ENCODE peak calls at places on chromosomes 2 and 18, in nine cellular contexts. K is fibroblast of mammary gland, N is fibroblast of pulmonary artery, L is IMR-90, O is thoracic aorta, Q is lower lobe of right lung, P is Panc1, F is hepatocyte, Z is tibial nerve. R is an unnamed sample.

GRCh38 chr2:98870516-98871158 is 65.4 kb downstream of the CRACDL start:
- DNase-seq in F (no peak), Q (no peak), L (no peak), K (no peak), Z (no peak), N (no peak), O (no peak), P (no peak), R (no peak)

GRCh38 chr2:1722692-1723091 is 21.6 kb downstream of the PXDN start:
- DNase-seq in Q (no peak), F (no peak), O (no peak), Z (no peak), N (no peak), L (no peak), P (no peak), K (no peak), R (no peak)

GRCh38 chr2:201964631-201965206 is 68.9 kb upstream of the FZD7 start:
- DNase-seq in P (no peak), O (no peak), F (no peak), Z (no peak), L (no peak), K (no peak), N (peak), Q (peak), R (no peak)

GRCh38 chr2:220275454-220275853 is 648.0 kb downstream of the SLC4A3 start:
- DNase-seq in O (no peak), F (no peak), K (no peak), L (no peak), N (no peak), Q (no peak), Z (no peak), P (no peak), R (no peak)

GRCh38 chr2:122927217-122927616 is 1097.9 kb upstream of the CNTNAP5 start:
- DNase-seq in Q (no peak), F (no peak), K (no peak), O (no peak), N (peak), P (no peak), Z (no peak), L (no peak), R (no peak)

GRCh38 chr2:10794891-10795290 is 17.7 kb downstream of the PDIA6 start:
- DNase-seq in F (no peak), Z (no peak), N (no peak), L (no peak), Q (no peak), K (no peak), O (no peak), P (no peak), R (no peak)

GRCh38 chr2:222430071-222430470 is 5.7 kb downstream of the SGPP2 start:
- DNase-seq in F (no peak), L (no peak), P (no peak), K (no peak), Z (no peak), O (no peak), Q (no peak), N (no peak), R (no peak)

GRCh38 chr2:236250909-236251579 is 13.2 kb downstream of the ASB18 start:
- DNase-seq in K (no peak), O (no peak), P (no peak), Q (no peak), F (no peak), L (no peak), Z (no peak), N (no peak), R (no peak)

GRCh38 chr18:73270919-73271318 is 403.1 kb upstream of the NETO1 start:
- DNase-seq in O (no peak), F (no peak), Z (no peak), N (no peak), P (no peak), K (no peak), Q (no peak), L (no peak), R (no peak)

GRCh38 chr2:64914735-64915509 is 74.3 kb upstream of the SLC1A4 start:
- DNase-seq in N (peak), Z (no peak), L (peak), P (no peak), K (peak), F (peak), O (no peak), Q (no peak), R (no peak)

GRCh38 chr2:118121986-118122767 is 33.9 kb downstream of the INSIG2 start:
- DNase-seq in L (no peak), Z (no peak), P (no peak), K (no peak), Q (no peak), F (no peak), O (no peak), N (no peak), R (no peak)

GRCh38 chr2:120052597-120052996 is 39.7 kb downstream of the EPB41L5 start:
- DNase-seq in K (no peak), L (peak), N (peak), P (no peak), O (no peak), Z (no peak), Q (no peak), F (no peak), R (no peak)

GRCh38 chr2:81389203-81389602 is 1084.7 kb upstream of the LRRTM1 start:
- DNase-seq in L (no peak), O (no peak), Z (no peak), P (no peak), K (peak), N (no peak), Q (no peak), F (no peak), R (no peak)

GRCh38 chr2:8303322-8303832 is 378.5 kb upstream of the ID2 start:
- DNase-seq in K (no peak), O (no peak), Q (peak), N (no peak), F (no peak), L (no peak), Z (peak), P (no peak), R (peak)

GRCh38 chr2:12548906-12549305 is 167.8 kb upstream of the TRIB2 start:
- DNase-seq in Q (no peak), F (no peak), K (no peak), N (no peak), L (no peak), Z (no peak), P (no peak), O (no peak), R (no peak)

GRCh38 chr2:147026664-147027278 is 818.1 kb upstream of the ACVR2A start:
- DNase-seq in F (no peak), Q (no peak), N (peak), L (peak), K (peak), Z (no peak), O (no peak), P (no peak), R (no peak)

GRCh38 chr2:198283149-198283548 is 478.8 kb downstream of the PLCL1 start:
- DNase-seq in O (no peak), F (no peak), L (no peak), Z (no peak), Q (no peak), N (peak), P (no peak), K (peak), R (no peak)

GRCh38 chr2:232321156-232321816 is 57.3 kb upstream of the ALPP start:
- DNase-seq in K (no peak), P (no peak), N (no peak), L (no peak), F (no peak), Q (peak), O (no peak), Z (no peak), R (no peak)

GRCh38 chr2:168215813-168216212 is 31.6 kb downstream of the STK39 start:
- DNase-seq in N (peak), L (peak), F (no peak), O (no peak), Z (no peak), Q (no peak), K (no peak), P (no peak), R (no peak)

GRCh38 chr2:240604291-240604938 is 17.9 kb downstream of the CAPN10 start:
- DNase-seq in N (peak), Z (peak), K (peak), Q (peak), F (peak), O (peak), P (no peak), L (peak), R (peak)

GRCh38 chr18:45423664-45424063 is 191.6 kb upstream of the SLC14A2 start:
- DNase-seq in L (no peak), Q (no peak), P (no peak), F (no peak), Z (no peak), N (no peak), O (no peak), K (peak), R (no peak)

GRCh38 chr2:23198316-23199114 is 186.5 kb upstream of the KLHL29 start:
- DNase-seq in O (no peak), P (no peak), Q (no peak), Z (no peak), F (no peak), L (no peak), N (no peak), K (no peak), R (no peak)

DNA sequence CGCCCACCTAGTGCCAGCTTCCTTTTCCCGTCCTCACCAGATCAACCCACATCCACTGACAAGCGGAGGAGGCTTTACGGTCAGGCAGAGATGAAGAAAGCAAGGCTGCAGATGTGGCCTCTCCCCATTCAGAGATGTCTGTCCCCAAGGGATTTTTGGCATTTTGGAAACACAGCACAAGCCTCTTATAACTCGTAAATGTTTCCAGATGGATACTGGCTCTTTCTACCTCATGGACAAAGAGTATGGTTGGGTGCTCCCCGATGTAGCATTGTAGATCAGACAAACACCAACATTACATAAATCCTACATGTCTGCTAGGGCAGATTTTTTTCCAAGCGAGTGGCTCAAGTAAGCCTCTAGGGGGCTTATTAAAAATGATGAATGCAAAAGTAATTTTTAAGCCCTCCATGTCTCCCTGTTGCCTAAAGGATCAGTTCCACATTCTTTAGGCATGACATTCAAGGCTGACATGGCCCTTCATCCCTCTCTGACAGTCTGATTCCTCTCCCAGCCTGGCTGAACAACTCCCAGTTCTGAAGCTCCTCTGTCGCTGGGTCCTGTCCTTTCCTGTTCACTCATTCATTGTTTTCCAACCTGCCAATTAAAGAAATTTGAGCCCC is 11.7 kb downstream of the VIT start:
- DNase-seq in L (peak), F (no peak), Z (peak), P (no peak), Q (no peak), K (peak), N (peak), O (no peak), R (no peak)
- TF ChIP-seq CTCF in L (no peak), F (no peak), Z (no peak), P (peak), Q (no peak), K (peak), N (peak), O (no peak), R (no peak)

GRCh38 chr2:109521751-109522374 is 91.9 kb downstream of the SEPTIN10 start:
- DNase-seq in Q (no peak), L (no peak), Z (no peak), F (no peak), P (no peak), K (no peak), N (no peak), O (no peak), R (no peak)

GRCh38 chr2:109521233-109521632 is 92.5 kb downstream of the SEPTIN10 start:
- DNase-seq in N (no peak), F (no peak), Q (no peak), P (no peak), O (no peak), Z (no peak), L (no peak), K (no peak), R (no peak)

GRCh38 chr2:109525836-109526235 is 87.9 kb downstream of the SEPTIN10 start:
- DNase-seq in F (no peak), N (no peak), Q (no peak), P (no peak), K (no peak), O (no peak), Z (no peak), L (no peak), R (no peak)

GRCh38 chr2:109523121-109523520 is 90.6 kb downstream of the SEPTIN10 start:
- DNase-seq in O (no peak), F (no peak), Q (no peak), P (no peak), Z (no peak), K (no peak), L (no peak), N (no peak), R (no peak)

DNA sequence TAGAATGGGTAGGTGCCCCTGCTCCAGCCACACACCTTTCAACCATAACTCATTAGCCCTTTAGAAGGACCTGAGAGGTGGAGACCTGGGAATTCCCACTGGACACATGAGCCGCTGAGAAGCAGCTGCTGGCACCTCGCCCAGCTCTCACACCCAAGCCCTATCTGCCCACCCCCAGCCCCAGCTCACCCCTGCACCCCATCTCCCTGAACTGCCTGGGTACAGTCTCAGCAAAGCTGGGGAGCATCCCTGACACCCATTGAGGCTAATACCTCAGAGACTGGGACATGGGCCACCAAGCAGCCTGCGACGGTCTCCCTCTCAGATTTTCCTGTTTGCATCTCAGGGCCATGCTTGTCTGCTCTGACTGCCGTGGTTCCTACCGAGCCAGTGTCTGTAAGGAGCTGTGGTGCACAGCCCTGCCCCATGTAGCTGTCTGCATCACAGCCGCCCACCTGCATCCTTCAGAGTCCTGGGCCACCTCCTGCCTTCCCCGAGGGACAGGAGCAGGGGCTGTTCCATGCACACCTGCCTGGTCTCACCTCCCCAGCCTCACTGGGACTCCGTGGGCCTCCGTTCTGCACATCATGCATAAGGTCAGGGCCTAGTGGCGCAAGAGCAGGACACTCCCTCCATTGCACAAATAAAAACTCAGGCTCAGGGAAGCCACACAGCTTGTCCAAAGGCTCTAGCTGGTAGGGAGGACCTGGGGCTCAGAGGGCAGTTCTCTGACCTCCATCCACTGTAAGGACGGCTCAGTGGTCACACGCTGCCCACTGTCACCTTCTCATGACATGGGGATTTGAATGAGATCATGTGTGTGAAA is 90.0 kb downstream of the SEPTIN10 start:
- DNase-seq in F (no peak), Z (no peak), L (no peak), N (no peak), P (no peak), K (no peak), O (no peak), Q (no peak), R (no peak)
- TF ChIP-seq CTCF in F (no peak), Z (no peak), L (no peak), N (no peak), P (no peak), K (no peak), O (no peak), Q (no peak), R (no peak)

GRCh38 chr2:177317857-177318256 is 53.3 kb upstream of the NFE2L2 start:
- DNase-seq in K (no peak), L (no peak), O (no peak), P (no peak), F (no peak), Z (no peak), Q (no peak), N (no peak), R (no peak)

GRCh38 chr2:177315303-177315887 is 50.9 kb upstream of the NFE2L2 start:
- DNase-seq in Q (no peak), K (no peak), L (no peak), P (no peak), F (no peak), O (no peak), N (no peak), Z (no peak), R (no peak)

GRCh38 chr2:177318613-177319012 is 54.1 kb upstream of the NFE2L2 start:
- DNase-seq in Q (no peak), Z (no peak), K (no peak), F (no peak), N (no peak), O (no peak), L (no peak), P (no peak), R (no peak)

GRCh38 chr2:177316756-177317155 is 52.2 kb upstream of the NFE2L2 start:
- DNase-seq in O (no peak), L (no peak), N (no peak), Z (no peak), K (no peak), Q (no peak), F (no peak), P (no peak), R (no peak)

DNA sequence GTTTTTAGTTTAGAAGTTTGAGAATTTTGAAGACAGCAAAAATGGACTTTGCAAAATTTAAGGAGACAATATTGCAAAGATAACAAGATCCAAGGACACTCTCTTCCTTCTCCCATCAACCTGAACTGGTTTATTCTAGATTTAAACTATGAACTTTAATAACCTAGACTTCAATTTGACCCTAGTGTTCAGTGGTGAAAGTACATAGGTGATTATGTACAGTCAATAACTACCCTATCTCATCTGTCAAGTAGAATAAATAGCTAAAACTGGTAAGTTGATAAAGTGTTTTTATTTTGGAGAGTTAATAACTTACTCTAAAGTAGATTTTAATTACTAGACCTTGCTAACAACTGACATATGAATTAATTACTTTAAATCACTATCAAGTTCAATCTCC is 52.9 kb upstream of the NFE2L2 start:
- DNase-seq in K (no peak), N (no peak), Z (no peak), L (no peak), O (no peak), F (no peak), Q (no peak), P (no peak), R (no peak)
- TF ChIP-seq CTCF in K (no peak), N (no peak), Z (no peak), L (no peak), O (no peak), F (no peak), Q (no peak), P (no peak), R (no peak)

GRCh38 chr18:21505231-21505630 is 95.3 kb downstream of the ESCO1 start:
- DNase-seq in L (no peak), O (no peak), P (no peak), Z (no peak), Q (no peak), N (no peak), K (no peak), F (no peak), R (no peak)

GRCh38 chr18:21508302-21508701 is 92.2 kb downstream of the ESCO1 start:
- DNase-seq in F (no peak), K (no peak), O (no peak), Q (no peak), L (no peak), Z (no peak), P (no peak), N (no peak), R (no peak)

GRCh38 chr18:21513292-21513691 is 87.2 kb downstream of the ESCO1 start:
- DNase-seq in O (no peak), Q (no peak), F (no peak), N (peak), Z (no peak), K (no peak), P (no peak), L (peak), R (no peak)

GRCh38 chr18:21513741-21514140 is 86.8 kb downstream of the ESCO1 start:
- DNase-seq in K (no peak), N (no peak), Z (no peak), L (no peak), Q (no peak), P (no peak), O (no peak), F (no peak), R (no peak)

GRCh38 chr18:21509062-21509461 is 91.4 kb downstream of the ESCO1 start:
- DNase-seq in O (no peak), P (no peak), K (no peak), L (no peak), N (no peak), Q (no peak), Z (no peak), F (no peak), R (no peak)
- TF ChIP-seq CTCF in O (no peak), P (no peak), K (no peak), L (no peak), N (no peak), Q (no peak), Z (no peak), F (no peak), R (no peak)

GRCh38 chr2:238003234-238004032 is 36.6 kb downstream of the UBE2F start:
- DNase-seq in N (no peak), P (no peak), Q (no peak), O (no peak), L (no peak), Z (no peak), F (no peak), K (no peak), R (no peak)
- TF ChIP-seq CTCF in N (no peak), P (no peak), Q (no peak), O (no peak), L (no peak), Z (no peak), F (no peak), K (no peak), R (no peak)

R was measured in CD14-positive monocyte.